ENCODE peak calls at places on chromosomes 5 and 9, in six cellular contexts. H is bronchial epithelial cell, I is uterus, R is IMR-90, X is WTC11, E is B cell. J is an unnamed sample.

GRCh38 chr5:6717247-6717646 is 4.0 kb downstream of the TENT4A start:
- DNase-seq in X (no peak), I (no peak), E (peak; percentile 28), R (no peak), H (no peak), J (no peak)

GRCh38 chr9:89919171-89919681 is 314.4 kb downstream of the GADD45G start:
- DNase-seq in H (peak; percentile 16), I (no peak), E (no peak), R (no peak), X (peak; percentile 67), J (peak; percentile 65)

GRCh38 chr5:95822038-95822407 is 503 bp downstream of the GLRX start:
- DNase-seq in X (peak; percentile 36), I (peak; percentile 57), R (peak; percentile 25), H (no peak), E (peak; percentile 86), J (peak; percentile 44)

GRCh38 chr5:172002310-172002709 is 4.1 kb downstream of the FBXW11 start:
- DNase-seq in I (no peak), E (no peak), X (no peak), R (no peak), H (peak; percentile 49), J (peak; percentile 29)

GRCh38 chr5:3460416-3460815 is 135.2 kb upstream of the IRX1 start:
- DNase-seq in H (no peak), R (no peak), X (no peak), E (no peak), I (no peak), J (no peak)

GRCh38 chr9:20658677-20659473 is 25.2 kb upstream of the FOCAD start:
- DNase-seq in R (no peak), E (no peak), I (no peak), H (peak; percentile 30), X (no peak), J (no peak)

GRCh38 chr9:35736201-35736633 is 3.8 kb downstream of the CREB3 start:
- DNase-seq in X (peak; percentile 78), E (peak; percentile 75), H (peak; percentile 68), R (peak; percentile 79), I (peak; percentile 65), J (peak; percentile 72)

GRCh38 chr9:90458485-90458884 is 184.1 kb downstream of the DIRAS2 start:
- DNase-seq in R (no peak), I (no peak), H (no peak), X (peak; percentile 24), E (no peak), J (no peak)

GRCh38 chr9:130938652-130939404 is at the start of gene FIBCD1:
- DNase-seq in X (peak; percentile 69), H (no peak), I (no peak), E (no peak), R (peak; percentile 34), J (peak; percentile 84)

GRCh38 chr9:91220491-91221135 is 141.1 kb downstream of the AUH start:
- DNase-seq in I (no peak), R (peak; percentile 86), H (no peak), X (no peak), E (no peak), J (no peak)

GRCh38 chr5:135069016-135069770 is 35.2 kb upstream of the PITX1 start:
- DNase-seq in E (no peak), H (no peak), I (no peak), R (no peak), X (no peak), J (no peak)

GRCh38 chr9:130692365-130692764 is 1.2 kb upstream of the EXOSC2 start:
- DNase-seq in H (no peak), X (peak; percentile 93), I (no peak), E (no peak), R (no peak), J (no peak)

GRCh38 chr5:168408561-168409321 is 77.5 kb upstream of the RARS1 start:
- DNase-seq in E (no peak), X (no peak), H (no peak), I (no peak), R (peak; percentile 56), J (no peak)

GRCh38 chr5:176673651-176674583 is 26.6 kb downstream of the TSPAN17 start:
- DNase-seq in E (no peak), X (no peak), H (no peak), I (no peak), R (no peak), J (no peak)

GRCh38 chr5:176674799-176675198 is 27.5 kb downstream of the TSPAN17 start:
- DNase-seq in I (no peak), R (no peak), E (no peak), H (no peak), X (no peak), J (no peak)

GRCh38 chr5:176677209-176677931 is 30.1 kb downstream of the TSPAN17 start:
- DNase-seq in I (no peak), E (no peak), H (no peak), X (no peak), R (no peak), J (no peak)

GRCh38 chr5:176676361-176676824 is 29.1 kb downstream of the TSPAN17 start:
- DNase-seq in E (no peak), H (peak; percentile 11), I (no peak), X (no peak), R (peak; percentile 16), J (peak; percentile 69)

DNA sequence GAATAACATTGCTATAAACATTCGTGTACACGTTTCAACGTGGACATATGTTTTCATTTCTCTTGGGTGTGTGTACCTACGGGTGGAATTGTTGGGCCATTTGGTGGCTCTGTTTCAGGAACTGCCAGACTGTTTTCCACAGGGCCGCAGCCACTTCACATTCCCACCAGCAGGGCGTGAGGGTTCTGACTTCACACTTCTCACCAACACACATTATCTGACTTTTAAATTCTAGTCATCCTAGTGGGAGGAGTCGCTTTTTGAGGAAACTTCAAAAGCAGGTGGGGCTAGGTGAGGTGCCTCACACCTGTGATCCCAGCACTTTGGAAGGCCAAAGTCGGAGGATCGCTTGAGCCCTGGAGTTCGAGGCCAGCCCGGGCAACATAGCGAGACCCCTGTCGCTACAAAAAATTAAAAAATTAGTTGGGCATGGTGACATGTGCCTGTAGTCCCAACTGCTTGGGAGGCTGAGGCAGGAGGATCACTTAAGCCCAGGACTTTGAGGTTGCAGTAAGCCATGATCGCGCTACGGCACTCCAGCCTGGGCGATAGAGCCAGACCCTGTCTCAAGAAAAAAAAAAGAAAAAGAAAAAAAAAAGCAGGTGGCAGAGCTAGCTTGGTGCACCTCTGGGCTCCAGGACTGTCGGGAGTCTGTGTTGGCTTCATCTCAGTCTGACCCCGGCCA is 28.5 kb downstream of the TSPAN17 start:
- DNase-seq in X (peak; percentile 72), R (no peak), I (no peak), H (peak; percentile 43), E (no peak), J (no peak)
- TF ChIP-seq CTCF in X (peak; percentile 51), R (peak; percentile 39), I (no peak), H (peak; percentile 64), E (no peak), J (no peak)

DNA sequence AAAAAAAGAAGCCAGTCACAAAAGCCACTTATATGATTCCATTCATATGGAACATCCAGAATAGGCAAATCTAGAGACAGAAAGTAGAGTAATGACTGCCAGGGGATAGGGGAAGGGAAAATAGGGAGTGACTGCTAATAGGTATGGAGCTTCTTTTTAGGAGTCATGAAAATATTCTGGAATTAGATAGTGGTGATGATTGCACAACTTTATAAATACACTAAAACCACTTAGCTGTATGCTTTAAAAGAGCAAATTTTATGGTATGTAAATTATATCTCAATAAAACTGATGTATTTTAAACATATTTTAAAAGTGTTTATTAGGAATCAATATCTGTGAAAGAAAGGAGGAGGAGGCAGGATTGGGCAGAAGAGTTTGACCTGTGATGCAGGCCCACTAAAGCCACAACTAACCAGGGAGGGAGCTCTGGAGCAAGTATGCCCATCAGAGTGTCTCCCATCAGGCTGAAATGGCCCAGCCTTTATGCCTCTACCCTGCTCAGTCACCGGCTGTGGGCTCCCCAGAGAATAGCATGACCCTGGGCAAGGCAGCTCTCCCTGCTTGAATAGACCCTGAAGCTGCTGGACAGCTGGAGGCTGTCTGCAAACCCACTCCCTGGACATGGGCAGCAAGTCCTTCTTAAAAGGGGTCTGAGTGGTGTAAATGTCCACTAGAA is 96.0 kb upstream of the SLC44A1 start:
- DNase-seq in E (no peak), X (peak; percentile 48), H (no peak), I (no peak), R (no peak), J (no peak)
- TF ChIP-seq CTCF in E (no peak), X (no peak), H (no peak), I (no peak), R (no peak), J (no peak)

GRCh38 chr5:42745426-42745825 is 11.2 kb upstream of the CCDC152 start:
- DNase-seq in E (no peak), X (peak; percentile 67), R (no peak), H (no peak), I (no peak), J (no peak)
- TF ChIP-seq CTCF in E (no peak), X (peak; percentile 86), R (peak; percentile 19), H (peak; percentile 43), I (no peak), J (no peak)

DNA sequence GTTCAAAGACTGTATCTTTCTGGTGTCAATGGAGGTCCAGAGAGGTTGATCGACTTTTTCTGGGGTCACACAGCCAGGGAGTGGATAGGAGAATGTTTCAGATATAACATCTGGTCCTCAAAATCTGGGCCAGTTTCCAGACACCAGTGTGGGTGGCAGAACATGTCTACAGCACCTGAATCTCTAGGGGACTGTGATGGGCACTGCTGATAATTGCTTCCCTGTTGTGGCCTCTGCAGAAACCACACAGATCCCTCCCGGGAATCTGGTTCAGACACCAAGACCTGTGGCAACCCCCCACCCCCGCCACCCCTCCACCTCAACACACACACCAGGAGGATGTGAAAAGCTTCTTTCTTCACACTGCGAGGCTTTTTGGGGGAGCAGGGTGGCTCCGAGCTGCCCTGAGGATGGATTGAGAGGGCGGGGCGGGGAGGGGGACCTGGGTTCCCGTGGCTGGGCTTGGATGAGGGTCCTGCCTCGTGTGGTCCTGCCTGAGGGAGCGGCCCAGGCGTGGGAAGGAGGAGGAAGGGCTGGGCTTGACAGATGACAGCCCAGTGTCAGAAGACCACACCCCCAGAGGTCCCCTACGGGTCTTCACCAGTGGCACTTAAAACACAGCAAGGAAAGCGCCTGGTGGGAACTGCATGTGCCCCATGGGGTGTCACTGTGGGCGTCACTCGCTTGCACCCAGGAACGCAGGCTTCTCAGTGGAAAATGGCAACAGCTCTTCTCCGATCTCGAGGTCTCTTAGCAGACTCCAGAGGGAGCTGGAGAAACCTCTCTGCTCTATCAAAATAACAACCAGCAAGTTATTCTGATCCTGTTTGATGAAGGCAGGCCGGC is 55.2 kb downstream of the TRIP13 start:
- DNase-seq in I (no peak), H (no peak), R (no peak), E (no peak), X (no peak), J (no peak)
- TF ChIP-seq CTCF in I (no peak), H (no peak), R (peak; percentile 5), E (no peak), X (no peak), J (no peak)

GRCh38 chr9:86795861-86796497 is 151.3 kb downstream of the GAS1 start:
- DNase-seq in I (peak; percentile 80), R (peak; percentile 83), H (no peak), E (no peak), X (no peak), J (no peak)
- TF ChIP-seq CTCF in I (no peak), R (peak; percentile 24), H (no peak), E (no peak), X (no peak), J (no peak)

GRCh38 chr5:25993701-25994100 is 1044.7 kb downstream of the CDH9 start:
- DNase-seq in R (no peak), H (no peak), I (no peak), E (no peak), X (no peak), J (no peak)
- TF ChIP-seq CTCF in R (no peak), H (no peak), I (no peak), E (no peak), X (no peak), J (no peak)

J was measured in GM20000.